ENCODE peak calls at places on chromosomes 5 and 9, in nine cellular contexts. K is prostate gland; N is stromal cell of bone marrow; H is choroid plexus epithelial cell; Y is AG08396; W is iris pigment epithelial cell; Q is stimulated activated CD4-positive, alpha-beta T cell treated with anti-CD3 and anti-CD28 coated beads, Interleukin-12 subunit alpha, Interleukin-12 subunit beta, amount 100 ng/mL, for 24 hours; X is cardiac fibroblast; Z is right lobe of liver. A is an unnamed sample.

GRCh38 chr9:120438111-120438510 is 141.9 kb downstream of the CDK5RAP2 start:
- DNase-seq in K (no peak), N (no peak), H (peak; percentile 59), Y (no peak), W (peak; percentile 82), Q (no peak), X (peak; percentile 56), Z (no peak), A (no peak)

GRCh38 chr5:40909233-40909632 is at the start of gene C7:
- DNase-seq in K (no peak), N (no peak), H (peak; percentile 67), Y (no peak), W (no peak), Q (no peak), X (peak; percentile 93), Z (no peak), A (no peak)

GRCh38 chr9:121876658-121877271 is 216.3 kb downstream of the TTLL11 start:
- DNase-seq in K (no peak), N (peak; percentile 64), H (peak; percentile 78), Y (peak; percentile 69), W (peak; percentile 86), Q (no peak), X (peak; percentile 71), Z (no peak), A (no peak)

GRCh38 chr5:150580917-150581316 is 59.5 kb upstream of the SYNPO start:
- DNase-seq in K (no peak), N (no peak), H (no peak), Y (no peak), W (no peak), Q (no peak), X (no peak), Z (no peak), A (no peak)

GRCh38 chr5:179347581-179347980 is 2.3 kb upstream of the ADAMTS2 start:
- DNase-seq in K (no peak), N (no peak), H (no peak), Y (no peak), W (no peak), Q (no peak), X (no peak), Z (no peak), A (no peak)

GRCh38 chr9:123637596-123637939 is 281.6 kb downstream of the CRB2 start:
- DNase-seq in K (no peak), N (peak; percentile 9), H (peak; percentile 74), Y (no peak), W (peak; percentile 60), Q (no peak), X (peak; percentile 45), Z (no peak), A (no peak)

GRCh38 chr9:92501671-92502393 is 19.5 kb upstream of the ASPN start:
- DNase-seq in K (no peak), N (peak; percentile 54), H (peak; percentile 55), Y (peak; percentile 49), W (peak; percentile 53), Q (no peak), X (peak; percentile 75), Z (peak; percentile 60), A (peak; percentile 57)

GRCh38 chr5:119301947-119302346 is 53.9 kb upstream of the TNFAIP8 start:
- DNase-seq in K (no peak), N (no peak), H (no peak), Y (no peak), W (no peak), Q (no peak), X (no peak), Z (no peak), A (no peak)

GRCh38 chr9:136079211-136079915 is 15.7 kb downstream of the NACC2 start:
- DNase-seq in K (no peak), N (no peak), H (peak; percentile 13), Y (no peak), W (no peak), Q (no peak), X (no peak), Z (no peak), A (no peak)

GRCh38 chr5:138944527-138945322 is 69.6 kb upstream of the LRRTM2 start:
- DNase-seq in K (no peak), N (no peak), H (no peak), Y (no peak), W (peak; percentile 18), Q (no peak), X (no peak), Z (peak; percentile 37), A (no peak)

GRCh38 chr9:136345281-136346156 is 18.0 kb downstream of the DNLZ start:
- DNase-seq in K (no peak), N (peak; percentile 38), H (peak; percentile 60), Y (peak; percentile 77), W (no peak), Q (no peak), X (peak; percentile 48), Z (peak; percentile 83), A (peak; percentile 83)

GRCh38 chr5:167895899-167896659 is 395.4 kb upstream of the WWC1 start:
- DNase-seq in K (no peak), N (no peak), H (peak; percentile 11), Y (no peak), W (no peak), Q (no peak), X (no peak), Z (no peak), A (no peak)

GRCh38 chr5:42944989-42945388 is 95.1 kb downstream of the ANXA2R start:
- DNase-seq in K (no peak), N (peak; percentile 79), H (peak; percentile 90), Y (peak; percentile 78), W (peak; percentile 95), Q (no peak), X (peak; percentile 93), Z (no peak), A (peak; percentile 54)

GRCh38 chr9:96661711-96662110 is 6.6 kb upstream of the PRXL2C start:
- DNase-seq in K (no peak), N (no peak), H (peak; percentile 47), Y (no peak), W (peak; percentile 44), Q (no peak), X (peak; percentile 8), Z (no peak), A (no peak)

GRCh38 chr5:56011835-56012234 is 17.1 kb upstream of the IL6ST start:
- DNase-seq in K (no peak), N (peak; percentile 91), H (peak; percentile 83), Y (peak; percentile 75), W (peak; percentile 93), Q (no peak), X (peak; percentile 92), Z (no peak), A (no peak)

GRCh38 chr5:65066385-65066784 is 297.7 kb downstream of the CWC27 start:
- DNase-seq in K (peak; percentile 22), N (no peak), H (no peak), Y (no peak), W (no peak), Q (no peak), X (peak; percentile 31), Z (no peak), A (no peak)

GRCh38 chr9:106886111-106887046 is 23.4 kb downstream of the ZNF462 start:
- DNase-seq in K (no peak), N (no peak), H (no peak), Y (no peak), W (no peak), Q (no peak), X (no peak), Z (no peak), A (no peak)

GRCh38 chr9:13876741-13877140 is 437.2 kb downstream of the NFIB start:
- DNase-seq in K (no peak), N (no peak), H (no peak), Y (no peak), W (no peak), Q (no peak), X (no peak), Z (no peak), A (no peak)

GRCh38 chr5:173639-174600 is 17.4 kb upstream of the LRRC14B start:
- DNase-seq in K (no peak), N (no peak), H (no peak), Y (no peak), W (no peak), Q (no peak), X (no peak), Z (peak; percentile 31), A (no peak)

GRCh38 chr9:35198191-35198590 is 36.4 kb downstream of the UNC13B start:
- DNase-seq in K (no peak), N (no peak), H (no peak), Y (no peak), W (no peak), Q (no peak), X (no peak), Z (no peak), A (no peak)

GRCh38 chr5:91128604-91129003 is 254.5 kb downstream of the ARRDC3 start:
- DNase-seq in K (no peak), N (no peak), H (no peak), Y (no peak), W (no peak), Q (no peak), X (no peak), Z (no peak), A (no peak)

GRCh38 chr5:158463188-158463587 is 604.2 kb upstream of the CLINT1 start:
- DNase-seq in K (no peak), N (no peak), H (no peak), Y (peak; percentile 14), W (peak; percentile 34), Q (no peak), X (no peak), Z (no peak), A (no peak)